ENCODE peak calls at places on chromosomes 11 and 22, in nine cellular contexts. E, P, F, K, A, N, C, Q and J are unnamed samples.
A peak's percentile ranks its signal among the peaks of the same experiment; 100 is the strongest.

GRCh38 chr11:101913631-101914030 is 1.2 kb upstream of the CEP126 start:
- DNase-seq in E (no peak), P (no peak), F (no peak), K (no peak), A (no peak), N (no peak), C (no peak), Q (no peak), J (no peak)

GRCh38 chr11:2924821-2925675 is 4.2 kb downstream of the PHLDA2 start:
- DNase-seq in E (no peak), P (no peak), F (no peak), K (no peak), A (no peak), N (no peak), C (no peak), Q (no peak), J (no peak)

GRCh38 chr11:128409476-128409875 is 177.9 kb downstream of the ETS1 start:
- DNase-seq in E (no peak), P (no peak), F (peak; percentile 76), K (peak; percentile 97), A (peak; percentile 98), N (peak; percentile 62), C (peak; percentile 89), Q (no peak), J (no peak)

GRCh38 chr11:33633251-33634003 is 67.2 kb downstream of the C11orf91 start:
- DNase-seq in E (no peak), P (peak; percentile 30), F (peak; percentile 45), K (peak; percentile 95), A (peak; percentile 96), N (peak; percentile 70), C (peak; percentile 25), Q (no peak), J (no peak)

GRCh38 chr22:24592846-24593809 is at the start of gene LRRC75B:
- DNase-seq in E (peak; percentile 91), P (peak; percentile 92), F (peak; percentile 78), K (peak; percentile 74), A (peak; percentile 59), N (peak; percentile 87), C (peak; percentile 86), Q (peak; percentile 70), J (peak; percentile 27)

GRCh38 chr11:82465481-82465880 is 268.2 kb downstream of the FAM181B start:
- DNase-seq in E (no peak), P (no peak), F (no peak), K (peak; percentile 16), A (peak; percentile 48), N (no peak), C (no peak), Q (no peak), J (no peak)

GRCh38 chr22:44931077-44931540 is 78.7 kb downstream of the PHF21B start:
- DNase-seq in E (no peak), P (no peak), F (peak; percentile 6), K (no peak), A (no peak), N (peak; percentile 16), C (peak; percentile 12), Q (no peak), J (no peak)

GRCh38 chr22:43197271-43197941 is 10.5 kb upstream of the TTLL12 start:
- DNase-seq in E (no peak), P (no peak), F (peak; percentile 46), K (no peak), A (no peak), N (peak; percentile 79), C (no peak), Q (no peak), J (no peak)

GRCh38 chr11:118884613-118885274 is 1.1 kb downstream of the CXCR5 start:
- DNase-seq in E (no peak), P (no peak), F (no peak), K (no peak), A (no peak), N (no peak), C (no peak), Q (no peak), J (no peak)

GRCh38 chr11:86365566-86365965 is 9.1 kb upstream of the CCDC81 start:
- DNase-seq in E (no peak), P (no peak), F (peak; percentile 44), K (no peak), A (no peak), N (peak; percentile 54), C (peak; percentile 34), Q (no peak), J (no peak)

GRCh38 chr11:128422576-128423370 is 164.6 kb downstream of the ETS1 start:
- DNase-seq in E (peak; percentile 21), P (no peak), F (no peak), K (no peak), A (no peak), N (no peak), C (no peak), Q (no peak), J (peak; percentile 42)

DNA sequence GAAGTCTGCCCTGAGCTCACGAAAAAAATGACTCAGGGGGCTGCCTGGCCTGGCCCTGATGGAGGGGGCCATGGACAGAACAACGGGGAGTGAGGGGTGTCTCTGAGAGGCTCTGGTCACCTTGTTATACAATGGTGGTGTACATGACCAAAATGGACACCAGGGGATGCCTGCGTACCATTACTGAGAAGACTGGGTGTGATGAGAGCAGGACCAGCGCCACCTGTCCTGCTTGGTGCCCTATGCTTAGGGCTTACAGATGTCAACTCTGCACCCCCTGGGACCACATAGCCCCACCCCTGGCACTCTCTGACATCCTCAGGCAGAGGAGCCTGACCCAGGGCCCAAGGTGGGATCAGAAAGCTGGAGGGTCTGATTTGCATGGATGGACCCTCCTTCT is 104.8 kb downstream of the ZNF280B start:
- DNase-seq in E (peak; percentile 43), P (no peak), F (no peak), K (no peak), A (no peak), N (no peak), C (no peak), Q (peak; percentile 47), J (no peak)
- TF ChIP-seq CTCF in E (peak; percentile 65), P (no peak), F (no peak), K (no peak), A (no peak), N (no peak), C (peak; percentile 5), Q (peak; percentile 76), J (no peak)

DNA sequence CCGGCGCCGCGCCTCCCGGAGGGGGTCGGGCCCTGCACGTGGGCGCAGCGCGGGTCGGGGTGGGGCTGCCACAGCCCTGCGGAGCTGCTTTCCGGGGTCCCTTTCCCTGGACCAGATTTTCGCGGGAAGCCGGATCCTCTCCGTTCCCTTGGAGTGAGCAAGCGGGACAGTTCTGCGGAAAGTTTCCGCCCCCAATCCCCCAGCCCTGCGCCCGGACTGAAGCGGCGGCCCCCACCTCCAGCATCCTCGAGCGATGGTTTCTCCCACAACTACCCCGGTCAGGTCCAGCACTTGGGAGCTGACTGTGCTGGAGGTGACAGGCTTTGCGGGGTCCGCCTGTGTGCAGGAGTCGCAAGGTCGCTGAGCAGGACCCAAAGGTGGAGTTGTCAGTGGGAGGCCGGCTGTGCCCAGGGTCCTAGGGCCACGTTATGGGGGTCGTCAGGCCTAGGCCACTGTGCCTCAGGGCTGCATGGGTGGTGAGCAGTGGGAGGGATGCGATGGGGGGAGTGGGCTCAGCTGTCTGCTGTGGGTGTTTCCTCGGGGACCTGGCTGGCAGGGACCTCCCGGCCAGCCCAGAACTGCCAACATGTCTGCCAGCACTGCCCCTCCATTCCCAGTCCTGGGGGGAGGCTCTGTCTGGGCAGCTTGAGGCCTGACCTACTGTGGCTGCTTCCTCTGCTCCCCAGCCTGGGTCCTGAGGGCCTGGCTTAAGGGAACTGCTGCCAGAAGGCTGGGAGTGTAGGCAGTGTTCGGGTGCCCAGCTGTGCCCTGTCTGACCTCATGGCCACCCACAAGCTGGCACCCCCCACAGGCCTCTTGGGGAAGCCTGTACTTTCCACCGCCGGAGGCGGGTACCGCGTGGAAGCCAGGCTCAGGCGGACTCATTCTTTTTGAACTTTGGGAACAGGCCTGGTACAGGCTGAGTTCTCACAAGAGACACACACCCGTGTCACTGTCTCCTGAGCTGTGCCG is 726 bp downstream of the ST3GAL4 start:
- DNase-seq in E (peak; percentile 33), P (peak; percentile 57), F (peak; percentile 54), K (peak; percentile 41), A (no peak), N (peak; percentile 49), C (peak; percentile 22), Q (peak; percentile 52), J (no peak)
- TF ChIP-seq CTCF in E (no peak), P (no peak), F (no peak), K (no peak), A (no peak), N (peak; percentile 7), C (no peak), Q (no peak), J (no peak)

GRCh38 chr11:66493124-66493523 is 12.9 kb downstream of the DPP3 start:
- DNase-seq in E (no peak), P (no peak), F (no peak), K (no peak), A (no peak), N (no peak), C (no peak), Q (no peak), J (no peak)

GRCh38 chr11:66489636-66490035 is 9.4 kb downstream of the DPP3 start:
- DNase-seq in E (peak; percentile 87), P (no peak), F (no peak), K (no peak), A (no peak), N (no peak), C (no peak), Q (no peak), J (no peak)

GRCh38 chr11:66488957-66489356 is 8.7 kb downstream of the DPP3 start:
- DNase-seq in E (peak; percentile 52), P (no peak), F (no peak), K (no peak), A (no peak), N (no peak), C (no peak), Q (no peak), J (no peak)

GRCh38 chr11:66492161-66492865 is 12.1 kb downstream of the DPP3 start:
- DNase-seq in E (peak; percentile 92), P (no peak), F (no peak), K (no peak), A (no peak), N (no peak), C (no peak), Q (no peak), J (no peak)

DNA sequence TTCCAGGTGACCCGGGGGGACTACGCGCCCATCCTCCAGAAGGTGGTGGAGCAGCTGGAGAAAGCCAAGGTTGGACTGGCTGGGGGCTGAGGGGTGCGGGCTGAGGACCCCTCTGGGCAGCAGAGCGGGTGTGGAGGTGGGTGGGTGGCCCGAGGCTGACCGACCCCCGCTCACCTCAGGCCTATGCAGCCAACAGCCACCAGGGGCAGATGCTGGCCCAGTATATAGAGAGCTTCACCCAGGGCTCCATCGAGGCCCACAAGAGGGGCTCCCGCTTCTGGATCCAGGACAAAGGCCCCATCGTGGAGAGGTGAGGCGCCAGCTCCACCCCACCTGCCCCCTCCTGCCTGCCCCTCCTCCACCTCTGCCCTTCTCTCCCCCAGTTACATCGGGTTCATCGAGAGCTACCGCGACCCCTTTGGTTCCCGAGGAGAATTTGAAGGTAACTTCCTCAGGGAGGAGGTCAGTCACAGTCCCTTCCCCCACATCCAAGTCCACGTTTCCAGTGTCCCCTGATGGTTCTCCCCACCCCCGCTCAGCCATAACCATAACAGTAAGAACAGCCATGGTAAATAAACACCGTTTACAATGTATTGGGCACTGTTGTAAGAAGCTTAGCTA is 11.2 kb downstream of the DPP3 start:
- DNase-seq in E (peak; percentile 50), P (peak; percentile 81), F (no peak), K (no peak), A (no peak), N (no peak), C (no peak), Q (no peak), J (no peak)
- TF ChIP-seq CTCF in E (peak; percentile 73), P (peak; percentile 63), F (peak; percentile 32), K (peak; percentile 39), A (peak; percentile 48), N (peak; percentile 37), C (peak; percentile 53), Q (peak; percentile 34), J (no peak)

GRCh38 chr11:25734592-25735211 is 597.2 kb upstream of the ANO3 start:
- DNase-seq in E (no peak), P (peak; percentile 88), F (no peak), K (peak; percentile 58), A (peak; percentile 61), N (no peak), C (peak; percentile 47), Q (no peak), J (no peak)
- TF ChIP-seq CTCF in E (peak; percentile 11), P (peak; percentile 66), F (no peak), K (peak; percentile 51), A (peak; percentile 47), N (peak; percentile 4), C (peak; percentile 33), Q (no peak), J (no peak)